ENCODE peak calls at places on chromosome 18, in eight cellular contexts. B, J, G, E, D, P, U and O are unnamed samples.

GRCh38 chr18:45596048-45596447 is 19.2 kb upstream of the SLC14A2 start:
- DNase-seq in E (no peak), G (no peak), D (no peak), U (no peak), J (no peak), P (no peak), B (no peak), O (no peak)

GRCh38 chr18:45267622-45268021 is 347.7 kb upstream of the SLC14A2 start:
- DNase-seq in D (no peak), P (no peak), U (no peak), J (no peak), E (no peak), B (no peak), G (no peak), O (no peak)

GRCh38 chr18:4058179-4058578 is 396.9 kb downstream of the DLGAP1 start:
- DNase-seq in B (no peak), E (no peak), J (no peak), G (no peak), D (no peak), P (no peak), U (no peak), O (no peak)

GRCh38 chr18:23964282-23965238 is 50.0 kb upstream of the TTC39C start:
- DNase-seq in P (no peak), J (no peak), B (no peak), E (no peak), G (no peak), D (no peak), U (no peak), O (no peak)

GRCh38 chr18:42053188-42053781 is 98.3 kb downstream of the PIK3C3 start:
- DNase-seq in G (no peak), P (peak; percentile 41), J (peak; percentile 51), D (peak; percentile 65), E (peak; percentile 12), U (peak; percentile 62), B (peak; percentile 74), O (peak; percentile 61)

GRCh38 chr18:23138470-23138869 is 3.2 kb downstream of the CABLES1 start:
- DNase-seq in E (no peak), B (no peak), G (no peak), U (no peak), J (no peak), P (no peak), D (peak; percentile 81), O (no peak)

GRCh38 chr18:55048892-55049291 is 89.6 kb upstream of the CCDC68 start:
- DNase-seq in U (peak; percentile 65), D (no peak), E (no peak), G (no peak), B (peak; percentile 83), P (no peak), J (peak; percentile 70), O (no peak)

GRCh38 chr18:1048048-1048447 is 143.4 kb downstream of the ADCYAP1 start:
- DNase-seq in B (peak; percentile 13), U (no peak), E (no peak), P (no peak), D (no peak), G (no peak), J (peak; percentile 81), O (no peak)

GRCh38 chr18:13726972-13727331 is 479 bp downstream of the RNMT start:
- DNase-seq in J (peak; percentile 61), B (peak; percentile 83), U (peak; percentile 56), G (no peak), E (peak; percentile 59), P (peak; percentile 58), D (peak; percentile 55), O (peak; percentile 79)

GRCh38 chr18:48922203-48922800 is 28.5 kb downstream of the SMAD7 start:
- DNase-seq in J (no peak), P (no peak), B (peak; percentile 21), U (no peak), E (no peak), D (no peak), G (no peak), O (no peak)

GRCh38 chr18:48922801-48923730 is 27.7 kb downstream of the SMAD7 start:
- DNase-seq in E (peak; percentile 65), B (peak; percentile 96), P (peak; percentile 80), J (peak; percentile 97), U (peak; percentile 82), G (peak; percentile 78), D (no peak), O (peak; percentile 88)

GRCh38 chr18:48921305-48922202 is 29.2 kb downstream of the SMAD7 start:
- DNase-seq in E (no peak), D (no peak), B (peak; percentile 56), P (no peak), J (no peak), G (no peak), U (no peak), O (no peak)

GRCh38 chr18:48924621-48925601 is 25.9 kb downstream of the SMAD7 start:
- DNase-seq in E (no peak), B (peak; percentile 50), G (no peak), U (no peak), J (no peak), D (no peak), P (no peak), O (peak; percentile 74)

GRCh38 chr18:48923746-48924580 is 26.8 kb downstream of the SMAD7 start:
- DNase-seq in E (no peak), J (peak; percentile 71), P (no peak), G (no peak), D (no peak), U (peak; percentile 69), B (peak; percentile 85), O (no peak)
- H3K4me3 ChIP-seq in E (no peak overlapping the region), J (no peak overlapping the region), P (peak overlapping the region; percentile 25), G (no peak overlapping the region), D (no peak overlapping the region), U (no peak overlapping the region), B (peak overlapping the region; percentile 59), O (no peak overlapping the region)

DNA sequence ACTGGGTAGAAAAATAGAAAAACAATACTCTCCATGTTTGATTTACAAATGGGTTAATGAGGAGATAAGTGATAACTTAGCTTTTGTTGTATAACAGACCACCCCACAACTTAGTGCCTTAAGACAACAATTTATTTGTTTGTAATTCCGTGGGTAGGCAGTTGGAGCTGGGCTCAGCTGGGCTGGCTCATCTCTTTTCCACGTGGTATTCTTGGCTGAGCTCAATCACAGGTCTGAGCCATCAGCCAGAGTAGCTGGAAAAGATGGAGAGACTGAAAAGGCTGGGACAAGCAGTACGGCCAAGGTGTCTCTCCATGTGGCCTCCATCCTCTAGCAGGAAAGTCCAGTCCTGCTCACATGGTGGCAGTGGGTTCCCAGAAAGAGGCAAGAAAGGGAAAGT is 32.2 kb upstream of the ELOA2 start:
- DNase-seq in D (no peak), B (no peak), G (no peak), E (no peak), U (no peak), P (no peak), J (no peak), O (no peak)
- H3K4me3 ChIP-seq in D (no peak overlapping the region), B (no peak overlapping the region), G (no peak overlapping the region), E (no peak overlapping the region), U (no peak overlapping the region), P (no peak overlapping the region), J (no peak overlapping the region), O (no peak overlapping the region)

GRCh38 chr18:48973731-48974130 is 23.0 kb upstream of the SMAD7 start:
- DNase-seq in P (no peak), J (no peak), D (no peak), U (peak; percentile 23), E (no peak), G (no peak), B (peak; percentile 63), O (no peak)

GRCh38 chr18:48967545-48967944 is 16.8 kb upstream of the SMAD7 start:
- DNase-seq in J (no peak), G (no peak), P (no peak), U (no peak), E (no peak), D (no peak), B (no peak), O (no peak)

GRCh38 chr18:48966523-48966922 is 15.8 kb upstream of the SMAD7 start:
- DNase-seq in E (no peak), G (no peak), J (no peak), D (no peak), B (no peak), P (no peak), U (no peak), O (no peak)

GRCh38 chr18:48963555-48964480 is 13.1 kb upstream of the SMAD7 start:
- DNase-seq in P (no peak), J (peak; percentile 63), E (no peak), U (no peak), D (no peak), B (no peak), G (no peak), O (no peak)

DNA sequence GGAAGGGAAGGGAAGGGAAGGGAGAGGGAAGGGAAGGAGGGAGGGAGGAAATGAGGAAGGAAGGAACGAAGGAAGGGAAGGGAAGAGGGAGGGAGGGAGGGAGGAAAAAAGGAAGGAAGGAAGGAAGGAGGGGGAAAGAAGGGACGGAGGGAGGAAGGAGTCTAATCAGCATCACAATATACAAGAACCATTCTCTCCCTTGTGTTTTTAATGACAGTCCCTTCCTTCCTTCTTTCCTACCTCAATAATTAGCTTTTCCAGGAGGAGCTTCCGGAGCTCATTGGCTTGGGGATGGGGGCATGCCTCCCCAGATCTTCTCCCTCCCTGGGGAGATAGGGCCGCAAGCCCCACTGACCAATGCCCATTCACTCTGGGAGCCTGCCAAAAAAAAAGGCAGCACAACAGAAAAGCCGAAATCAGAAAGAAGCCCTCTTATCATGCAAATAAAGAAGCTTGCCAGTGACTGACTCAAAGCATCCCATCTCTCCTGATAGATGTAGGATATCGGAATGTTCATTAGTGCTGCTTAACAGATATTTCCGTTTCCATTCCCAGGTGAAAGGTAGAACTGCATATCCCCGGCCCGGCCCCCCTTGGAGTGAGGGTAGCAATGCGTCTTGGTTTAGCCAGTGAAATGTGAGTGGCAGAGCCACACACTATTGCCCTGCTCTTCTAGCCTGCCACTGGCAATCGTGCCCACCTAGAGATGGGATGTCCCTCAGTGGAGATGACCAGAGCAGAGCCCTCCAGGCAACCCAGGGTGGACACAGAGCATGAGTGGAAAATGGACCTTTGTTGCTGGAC is 17.8 kb upstream of the SMAD7 start:
- DNase-seq in B (no peak), G (no peak), P (no peak), E (no peak), J (no peak), D (no peak), U (no peak), O (no peak)
- H3K4me3 ChIP-seq in B (no peak overlapping the region), G (no peak overlapping the region), P (no peak overlapping the region), E (no peak overlapping the region), J (no peak overlapping the region), D (no peak overlapping the region), U (no peak overlapping the region), O (no peak overlapping the region)

DNA sequence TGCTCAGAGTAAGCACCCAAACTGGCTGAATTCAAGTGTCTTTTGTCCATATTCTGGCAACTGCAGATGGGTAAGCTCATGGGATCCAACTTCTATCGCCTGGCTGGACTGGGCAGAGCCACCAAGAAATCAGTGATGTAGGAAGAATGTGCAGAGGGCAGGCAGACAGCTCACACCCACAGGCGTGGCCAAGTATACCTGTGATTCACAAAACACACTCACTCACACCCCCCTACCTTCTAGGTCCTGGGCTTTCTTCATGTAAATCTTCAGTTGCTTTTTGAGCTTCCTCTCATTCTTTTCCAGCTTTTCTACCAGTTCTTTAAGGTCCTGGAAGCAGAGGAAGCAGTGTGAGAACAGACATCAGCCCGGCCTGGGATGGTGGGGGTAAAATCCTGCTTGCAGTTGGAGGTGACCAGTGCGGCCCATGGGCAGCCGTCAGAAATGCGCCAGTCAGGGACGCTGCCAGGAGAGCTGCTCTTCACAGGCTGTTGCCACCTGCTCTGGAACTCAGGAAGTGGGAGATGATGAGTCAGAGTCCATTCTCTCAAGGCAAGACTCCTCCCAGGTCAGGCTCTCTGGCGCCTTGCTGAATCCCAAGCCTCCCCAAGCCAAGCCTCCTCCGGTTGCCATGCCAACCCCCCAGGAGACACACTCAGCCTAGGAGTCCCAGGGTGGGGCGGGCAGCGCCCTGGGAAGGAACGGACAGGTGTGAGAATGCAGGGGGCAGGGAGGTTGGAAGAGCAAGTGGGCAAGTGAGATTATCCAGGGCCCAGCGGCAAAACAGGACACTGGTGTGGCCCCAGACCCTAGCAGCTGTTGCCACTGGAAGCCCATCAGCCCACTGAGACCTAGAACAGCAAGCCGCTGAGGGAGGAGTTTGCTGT is 36.2 kb upstream of the ACAA2 start:
- DNase-seq in B (peak; percentile 94), U (peak; percentile 92), E (peak; percentile 41), J (peak; percentile 94), G (no peak), D (peak; percentile 90), P (no peak), O (no peak)
- H3K4me3 ChIP-seq in B (no peak overlapping the region), U (no peak overlapping the region), E (no peak overlapping the region), J (no peak overlapping the region), G (no peak overlapping the region), D (no peak overlapping the region), P (no peak overlapping the region), O (no peak overlapping the region)